ENCODE peak calls at places on chromosomes 1 and 21, in eight cellular contexts. W is A549, R is heart right ventricle, Q is lower lobe of right lung, K is fibroblast of lung, D is left ventricle myocardium inferior, P is tibial artery, V is psoas muscle. H is an unnamed sample.

GRCh38 chr1:15056515-15057285 is 96.8 kb upstream of the TMEM51 start:
- DNase-seq in K (peak), Q (no peak), W (no peak), P (no peak), R (no peak), D (no peak), V (no peak), H (no peak)

GRCh38 chr1:156414440-156415064 is 45.5 kb downstream of the RHBG start:
- DNase-seq in V (peak), P (no peak), K (no peak), W (no peak), D (no peak), R (no peak), Q (no peak), H (no peak)

GRCh38 chr1:205484985-205485967 is 19.2 kb upstream of the CDK18 start:
- DNase-seq in D (no peak), P (peak), K (peak), W (peak), R (peak), Q (peak), V (peak), H (peak)

GRCh38 chr1:203556047-203556851 is 62.3 kb downstream of the OPTC start:
- DNase-seq in K (peak), V (peak), P (peak), Q (no peak), R (peak), W (no peak), D (peak), H (peak)

GRCh38 chr1:57124768-57125446 is 159.1 kb upstream of the C8B start:
- DNase-seq in R (no peak), K (peak), V (no peak), Q (no peak), D (no peak), P (no peak), W (no peak), H (no peak)

GRCh38 chr1:89987170-89987819 is 7.6 kb upstream of the ZNF326 start:
- DNase-seq in Q (no peak), D (no peak), K (peak), W (peak), R (no peak), V (no peak), P (peak), H (peak)

GRCh38 chr21:29318354-29318753 is 19.6 kb downstream of the BACH1 start:
- DNase-seq in K (peak), P (no peak), W (no peak), D (no peak), Q (no peak), R (no peak), V (no peak), H (no peak)

GRCh38 chr21:44500111-44500510 is 39.9 kb downstream of the KRTAP10-1 start:
- DNase-seq in W (no peak), K (no peak), R (no peak), D (no peak), V (peak), P (no peak), Q (no peak), H (no peak)

GRCh38 chr1:174053826-174054225 is 31.7 kb upstream of the RC3H1 start:
- DNase-seq in Q (no peak), D (no peak), K (no peak), W (no peak), V (no peak), R (no peak), P (no peak), H (no peak)

GRCh38 chr1:216119600-216119999 is 303.6 kb downstream of the USH2A start:
- DNase-seq in P (no peak), D (no peak), W (peak), K (peak), R (no peak), V (no peak), Q (no peak), H (peak)

GRCh38 chr1:202329891-202330290 is 11.8 kb downstream of the UBE2T start:
- DNase-seq in K (no peak), V (no peak), R (no peak), Q (no peak), W (peak), D (no peak), P (no peak), H (peak)
- TF ChIP-seq CTCF in K (no peak), V (no peak), R (no peak), Q (no peak), W (peak), D (peak), P (no peak), H (peak)

GRCh38 chr1:223709598-223709997 is 2.7 kb upstream of the CAPN2 start:
- DNase-seq in Q (no peak), R (no peak), K (no peak), P (no peak), D (no peak), W (peak), V (no peak), H (no peak)
- TF ChIP-seq CTCF in Q (no peak), R (peak), K (peak), P (peak), D (peak), W (peak), V (peak), H (no peak)

GRCh38 chr1:181482521-181483083 is 715 bp upstream of the CACNA1E start:
- DNase-seq in W (peak), K (peak), R (peak), V (no peak), D (no peak), Q (peak), P (no peak), H (no peak)
- TF ChIP-seq CTCF in W (no peak), K (no peak), R (no peak), V (no peak), D (no peak), Q (no peak), P (no peak), H (no peak)

GRCh38 chr1:17759114-17759513 is 4.0 kb downstream of the ACTL8 start:
- DNase-seq in Q (peak), D (no peak), K (no peak), V (no peak), W (peak), R (no peak), P (no peak), H (peak)
- TF ChIP-seq CTCF in Q (no peak), D (no peak), K (no peak), V (no peak), W (peak), R (peak), P (no peak), H (peak)

GRCh38 chr1:88457197-88457596 is 226.9 kb upstream of the PKN2 start:
- DNase-seq in Q (no peak), V (no peak), K (no peak), P (no peak), D (no peak), R (no peak), W (no peak), H (no peak)

GRCh38 chr1:88451856-88452255 is 232.2 kb upstream of the PKN2 start:
- DNase-seq in Q (no peak), R (no peak), W (no peak), D (no peak), V (no peak), P (no peak), K (no peak), H (no peak)

GRCh38 chr1:88455857-88456256 is 228.2 kb upstream of the PKN2 start:
- DNase-seq in P (no peak), W (no peak), R (no peak), V (no peak), K (no peak), Q (no peak), D (no peak), H (no peak)

DNA sequence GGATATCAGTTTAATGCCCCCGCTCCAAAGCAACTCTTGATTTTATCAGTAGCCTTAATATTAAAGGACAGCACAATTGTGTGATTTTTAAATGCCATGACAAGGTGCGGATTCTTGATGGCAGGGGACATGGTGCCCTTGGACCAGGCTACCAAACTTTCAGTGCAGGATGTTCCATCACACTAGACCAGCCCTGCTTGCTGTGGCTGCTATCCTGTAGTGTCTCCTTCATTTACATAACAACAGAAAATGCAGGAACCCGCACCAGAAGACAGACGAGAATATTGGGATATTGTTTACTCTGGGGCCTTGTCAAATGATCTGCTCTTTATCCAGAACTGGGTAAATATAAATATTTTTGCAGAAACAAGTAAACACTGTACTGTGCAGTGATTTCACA is 229.3 kb upstream of the PKN2 start:
- DNase-seq in V (no peak), D (no peak), R (no peak), P (no peak), W (no peak), Q (no peak), K (no peak), H (no peak)
- TF ChIP-seq CTCF in V (no peak), D (no peak), R (no peak), P (no peak), W (no peak), Q (no peak), K (no peak), H (no peak)

DNA sequence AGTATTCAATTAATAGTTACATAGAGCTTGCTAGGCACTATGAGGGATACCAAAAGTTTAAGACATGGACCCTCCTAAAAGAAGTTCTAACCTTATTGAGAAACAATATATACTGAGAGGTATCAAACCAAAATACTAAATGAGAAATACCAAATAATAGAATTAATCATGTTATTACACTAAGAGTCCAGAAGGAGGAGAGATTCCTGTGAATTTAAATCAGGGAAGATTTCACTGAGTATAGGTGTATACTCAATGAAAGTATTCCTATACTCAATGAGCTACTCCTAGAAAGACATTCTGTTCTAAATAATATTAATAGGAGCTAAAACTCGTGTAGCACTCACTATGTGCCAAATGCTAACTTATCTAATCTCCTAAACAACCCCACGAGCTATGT is 9.4 kb downstream of the CR1L start:
- DNase-seq in D (no peak), Q (no peak), K (no peak), R (no peak), P (no peak), W (peak), V (no peak), H (no peak)
- TF ChIP-seq CTCF in D (no peak), Q (no peak), K (no peak), R (peak), P (peak), W (peak), V (peak), H (no peak)